ENCODE peak calls at places on chromosomes 12 and 14, in four cellular contexts. R, D, W and S are unnamed samples. For H3K9me3, the result is how much of the 10 kb centered on the place peaks cover.

GRCh38 chr12:13718271-13718670 is 263.1 kb downstream of the GRIN2B start:
- DNase-seq in R (no peak), D (no peak), W (no peak), S (no peak)

GRCh38 chr12:50243507-50243906 is 39.8 kb downstream of the LIMA1 start:
- DNase-seq in R (peak), D (no peak), W (no peak), S (no peak)

GRCh38 chr12:103102225-103102744 is 144.8 kb downstream of the ASCL1 start:
- DNase-seq in R (no peak), D (no peak), W (no peak), S (no peak)

GRCh38 chr12:99549651-99550050 is 97.9 kb upstream of the GARIN6 start:
- DNase-seq in R (no peak), D (no peak), W (no peak), S (no peak)

GRCh38 chr14:102505775-102506598 is 3.6 kb downstream of the ANKRD9 start:
- DNase-seq in R (no peak), D (no peak), W (no peak), S (no peak)

GRCh38 chr14:24080888-24081738 is 9.8 kb downstream of the CPNE6 start:
- DNase-seq in R (peak), D (no peak), W (peak), S (peak)

GRCh38 chr12:16076553-16076952 is 165.4 kb downstream of the DERA start:
- DNase-seq in R (no peak), D (peak), W (no peak), S (no peak)

GRCh38 chr14:67576216-67576615 is 23.9 kb downstream of the PIGH start:
- DNase-seq in R (no peak), D (no peak), W (no peak), S (no peak)

GRCh38 chr12:3542911-3543310 is 51.9 kb downstream of the PRMT8 start:
- DNase-seq in R (no peak), D (no peak), W (no peak), S (no peak)

GRCh38 chr14:105050551-105050897 is 14.7 kb downstream of the GPR132 start:
- DNase-seq in R (no peak), D (no peak), W (no peak), S (no peak)

GRCh38 chr14:94143239-94143638 is 13.8 kb upstream of the IFI27L2 start:
- DNase-seq in R (no peak), D (no peak), W (no peak), S (no peak)

GRCh38 chr12:110853856-110854255 is 7.1 kb downstream of the CCDC63 start:
- DNase-seq in R (no peak), D (no peak), W (no peak), S (no peak)

GRCh38 chr12:116172224-116172849 is 105.2 kb downstream of the MED13L start:
- DNase-seq in R (no peak), D (no peak), W (peak), S (no peak)

GRCh38 chr14:20440882-20441281 is 4.9 kb upstream of the KLHL33 start:
- DNase-seq in R (peak), D (no peak), W (peak), S (no peak)

GRCh38 chr12:55742719-55743130 is at the start of gene GDF11:
- DNase-seq in R (peak), D (no peak), W (peak), S (peak)

GRCh38 chr12:116389990-116390655 is 112.6 kb upstream of the MED13L start:
- DNase-seq in R (peak), D (no peak), W (peak), S (peak)

GRCh38 chr14:105294142-105294597 is 6.6 kb downstream of the BRF1 start:
- DNase-seq in R (peak), D (no peak), W (peak), S (peak)

GRCh38 chr12:69024413-69024812 is 91.4 kb upstream of the CPM start:
- DNase-seq in R (peak), D (no peak), W (no peak), S (peak)

GRCh38 chr14:35533357-35534129 is 421 bp upstream of the INSM2 start:
- DNase-seq in R (peak), D (no peak), W (peak), S (peak)

GRCh38 chr14:35897616-35898111 is 71.5 kb downstream of the BRMS1L start:
- DNase-seq in R (no peak), D (no peak), W (no peak), S (no peak)

GRCh38 chr14:61644185-61644584 is 51.1 kb upstream of the HIF1A start:
- DNase-seq in R (no peak), D (no peak), W (no peak), S (no peak)

GRCh38 chr14:83709116-83709515 is 1820.8 kb upstream of the FLRT2 start:
- DNase-seq in R (no peak), D (no peak), W (peak), S (no peak)

GRCh38 chr12:56267443-56268071 is 815 bp downstream of the COQ10A start:
- DNase-seq in R (no peak), D (no peak), W (no peak), S (no peak)

GRCh38 chr14:21525571-21525970 is 575 bp downstream of the SALL2 start:
- DNase-seq in R (peak), D (no peak), W (no peak), S (peak)

GRCh38 chr12:3995276-3995675 is 122.1 kb upstream of the PARP11 start:
- DNase-seq in R (no peak), D (no peak), W (no peak), S (no peak)

GRCh38 chr12:50325890-50326391 is 42.6 kb upstream of the LIMA1 start:
- DNase-seq in R (no peak), D (no peak), W (no peak), S (no peak)

GRCh38 chr14:104573930-104574329 is 5.6 kb upstream of the C14orf180 start:
- DNase-seq in R (no peak), D (no peak), W (no peak), S (no peak)

GRCh38 chr12:704516-705242 is 41.4 kb upstream of the NINJ2 start:
- DNase-seq in R (no peak), D (no peak), W (no peak), S (no peak)

GRCh38 chr12:121925361-121925725 is 7.0 kb downstream of the CFAP251 start:
- DNase-seq in R (peak), D (peak), W (peak), S (peak)

GRCh38 chr14:89849931-89850330 is 104.6 kb downstream of the EFCAB11 start:
- DNase-seq in R (peak), D (no peak), W (no peak), S (peak)

GRCh38 chr14:78448483-78449094 is 278.4 kb downstream of the NRXN3 start:
- DNase-seq in R (peak), D (peak), W (peak), S (no peak)

GRCh38 chr14:64293976-64294671 is at the start of gene ESR2:
- DNase-seq in R (peak), D (no peak), W (peak), S (peak)

GRCh38 chr12:54341343-54341742 is 16.4 kb downstream of the COPZ1 start:
- DNase-seq in R (no peak), D (no peak), W (no peak), S (no peak)
- TF ChIP-seq EZH2 in R (no peak), D (no peak), W (no peak), S (no peak)

GRCh38 chr14:106455026-106455425 is 928.6 kb downstream of the TMEM121 start:
- DNase-seq in R (no peak), D (no peak), W (no peak), S (no peak)
- H3K9me3 ChIP-seq in R (under half), D (under half), W (under half), S (under half)

GRCh38 chr14:71931492-71932228 is 569 bp upstream of the RGS6 start:
- DNase-seq in R (no peak), D (no peak), W (no peak), S (no peak)
- TF ChIP-seq EZH2 in R (peak), D (no peak), W (peak), S (no peak)

GRCh38 chr14:85443001-85443400 is 86.9 kb upstream of the FLRT2 start:
- DNase-seq in R (no peak), D (no peak), W (no peak), S (no peak)
- H3K9me3 ChIP-seq in R (under half), D (under half), W (under half), S (under half)

DNA sequence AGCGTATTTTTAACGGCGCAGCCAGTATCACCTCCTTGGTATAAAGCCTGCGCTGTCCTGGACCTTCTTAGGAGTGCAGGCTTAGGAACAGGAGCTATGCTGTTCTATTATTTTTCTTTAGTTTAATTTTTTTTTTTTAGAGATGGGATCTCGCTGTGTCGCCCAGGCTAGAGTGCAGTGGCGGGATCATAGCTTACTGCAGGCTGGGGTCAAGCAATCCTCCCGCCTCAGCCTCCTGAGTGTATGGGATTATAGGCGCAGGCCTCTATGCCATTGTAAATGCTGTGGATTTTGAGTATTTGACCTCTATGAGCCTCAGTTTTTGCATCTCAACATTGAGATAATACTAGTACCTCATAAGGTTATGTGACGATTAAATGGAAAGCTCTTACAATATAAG is 4.1 kb downstream of the OR10AD1 start:
- DNase-seq in R (no peak), D (no peak), W (no peak), S (no peak)
- TF ChIP-seq EZH2 in R (no peak), D (no peak), W (no peak), S (no peak)